ENCODE peak calls at places on chromosomes 16 and 17, in nine cellular contexts. L, W, X, D, S, U, Q, N and B are unnamed samples.

GRCh38 chr16:79658301-79659001 is 57.9 kb upstream of the MAF start:
- DNase-seq in L (peak; percentile 9), W (no peak), X (no peak), D (no peak), S (peak; percentile 43), U (no peak), Q (no peak), N (no peak), B (no peak)

GRCh38 chr16:50201784-50202183 is 48.7 kb downstream of the TENT4B start:
- DNase-seq in L (peak; percentile 38), W (no peak), X (no peak), D (no peak), S (no peak), U (no peak), Q (no peak), N (no peak), B (no peak)

GRCh38 chr16:10245002-10245401 is 62.8 kb upstream of the GRIN2A start:
- DNase-seq in L (no peak), W (no peak), X (no peak), D (no peak), S (no peak), U (no peak), Q (no peak), N (no peak), B (no peak)

GRCh38 chr17:17351901-17352781 is 49.0 kb downstream of the NT5M start:
- DNase-seq in L (no peak), W (no peak), X (peak; percentile 89), D (no peak), S (peak; percentile 80), U (no peak), Q (no peak), N (no peak), B (no peak)

GRCh38 chr16:15396948-15397594 is 1.5 kb downstream of the MPV17L start:
- DNase-seq in L (no peak), W (no peak), X (no peak), D (no peak), S (no peak), U (no peak), Q (no peak), N (no peak), B (no peak)

GRCh38 chr16:85166281-85166680 is 54.0 kb upstream of the CIBAR2 start:
- DNase-seq in L (no peak), W (no peak), X (no peak), D (no peak), S (no peak), U (no peak), Q (no peak), N (no peak), B (no peak)

GRCh38 chr16:67104845-67105244 is 4.9 kb upstream of the PHAF1 start:
- DNase-seq in L (no peak), W (no peak), X (no peak), D (no peak), S (no peak), U (no peak), Q (no peak), N (no peak), B (no peak)

GRCh38 chr16:69113216-69113615 is 7.8 kb downstream of the HAS3 start:
- DNase-seq in L (no peak), W (no peak), X (peak; percentile 41), D (no peak), S (peak; percentile 29), U (no peak), Q (no peak), N (no peak), B (no peak)

GRCh38 chr17:47996201-47996600 is 25.3 kb downstream of the CDK5RAP3 start:
- DNase-seq in L (no peak), W (no peak), X (no peak), D (no peak), S (no peak), U (no peak), Q (no peak), N (no peak), B (no peak)

GRCh38 chr16:4852221-4852872 is 5.1 kb downstream of the UBN1 start:
- DNase-seq in L (peak; percentile 68), W (no peak), X (no peak), D (no peak), S (peak; percentile 65), U (no peak), Q (no peak), N (no peak), B (no peak)

GRCh38 chr16:10754941-10755340 is 11.3 kb downstream of the NUBP1 start:
- DNase-seq in L (peak; percentile 39), W (no peak), X (no peak), D (no peak), S (peak; percentile 82), U (no peak), Q (no peak), N (no peak), B (no peak)

GRCh38 chr17:49229805-49230600 is 584 bp downstream of the PHOSPHO1 start:
- DNase-seq in L (no peak), W (no peak), X (no peak), D (no peak), S (no peak), U (no peak), Q (no peak), N (no peak), B (no peak)

GRCh38 chr17:66537518-66537917 is 235.1 kb downstream of the PRKCA start:
- DNase-seq in L (no peak), W (no peak), X (no peak), D (no peak), S (no peak), U (no peak), Q (no peak), N (no peak), B (no peak)

GRCh38 chr17:47703191-47703591 is 9.2 kb downstream of the TBKBP1 start:
- DNase-seq in L (no peak), W (no peak), X (no peak), D (peak; percentile 75), S (no peak), U (no peak), Q (peak; percentile 53), N (peak; percentile 41), B (peak; percentile 48)